ENCODE peak calls at places on chromosomes 4 and X, in six cellular contexts. One of them, this sample, is unnamed.

GRCh38 chr4:25767877-25768475 is 94.8 kb downstream of the SEL1L3 start:
- DNase-seq in NB4: peak; percentile 77
- DNase-seq in ascending aorta: no peak
- DNase-seq in epithelial cell of esophagus: peak; percentile 75
- DNase-seq in astrocyte of the cerebellum: peak; percentile 61
- DNase-seq in epithelial cell of proximal tubule: no peak
- DNase-seq in this sample: no peak

GRCh38 chr4:151665442-151666127 is 95.2 kb downstream of the GATB start:
- DNase-seq in NB4: no peak
- DNase-seq in ascending aorta: no peak
- DNase-seq in epithelial cell of esophagus: no peak
- DNase-seq in astrocyte of the cerebellum: no peak
- DNase-seq in epithelial cell of proximal tubule: no peak
- DNase-seq in this sample: no peak

GRCh38 chrX:77572322-77572721 is 125.1 kb downstream of the FGF16 start:
- DNase-seq in NB4: no peak
- DNase-seq in ascending aorta: no peak
- DNase-seq in epithelial cell of esophagus: peak; percentile 32
- DNase-seq in astrocyte of the cerebellum: no peak
- DNase-seq in epithelial cell of proximal tubule: no peak
- DNase-seq in this sample: no peak

GRCh38 chr4:57442834-57443291 is 332.7 kb upstream of the IGFBP7 start:
- DNase-seq in NB4: peak; percentile 53
- DNase-seq in ascending aorta: no peak
- DNase-seq in epithelial cell of esophagus: peak; percentile 64
- DNase-seq in astrocyte of the cerebellum: peak; percentile 26
- DNase-seq in epithelial cell of proximal tubule: no peak
- DNase-seq in this sample: no peak

GRCh38 chr4:69070590-69070989 is 25.7 kb upstream of the UGT2B7 start:
- DNase-seq in NB4: no peak
- DNase-seq in ascending aorta: no peak
- DNase-seq in epithelial cell of esophagus: no peak
- DNase-seq in astrocyte of the cerebellum: no peak
- DNase-seq in epithelial cell of proximal tubule: no peak
- DNase-seq in this sample: no peak

GRCh38 chrX:1767026-1767425 is 152.2 kb downstream of the ASMT start:
- DNase-seq in NB4: no peak
- DNase-seq in ascending aorta: no peak
- DNase-seq in epithelial cell of esophagus: no peak
- DNase-seq in astrocyte of the cerebellum: no peak
- DNase-seq in epithelial cell of proximal tubule: no peak
- DNase-seq in this sample: no peak

GRCh38 chr4:98261291-98262271 is at the start of gene RAP1GDS1:
- DNase-seq in NB4: peak; percentile 56
- DNase-seq in ascending aorta: peak; percentile 72
- DNase-seq in epithelial cell of esophagus: peak; percentile 80
- DNase-seq in astrocyte of the cerebellum: peak; percentile 29
- DNase-seq in epithelial cell of proximal tubule: no peak
- DNase-seq in this sample: no peak

GRCh38 chr4:2685541-2685940 is 70.6 kb downstream of the TNIP2 start:
- DNase-seq in NB4: no peak
- DNase-seq in ascending aorta: no peak
- DNase-seq in epithelial cell of esophagus: peak; percentile 49
- DNase-seq in astrocyte of the cerebellum: no peak
- DNase-seq in epithelial cell of proximal tubule: no peak
- DNase-seq in this sample: no peak

GRCh38 chrX:15158736-15159406 is 111.0 kb downstream of the ASB9 start:
- DNase-seq in NB4: no peak
- DNase-seq in ascending aorta: no peak
- DNase-seq in epithelial cell of esophagus: peak; percentile 72
- DNase-seq in astrocyte of the cerebellum: no peak
- DNase-seq in epithelial cell of proximal tubule: no peak
- DNase-seq in this sample: no peak

GRCh38 chr4:36206012-36206411 is 38.3 kb downstream of the ARAP2 start:
- DNase-seq in NB4: no peak
- DNase-seq in ascending aorta: no peak
- DNase-seq in epithelial cell of esophagus: no peak
- DNase-seq in astrocyte of the cerebellum: no peak
- DNase-seq in epithelial cell of proximal tubule: no peak
- DNase-seq in this sample: no peak

GRCh38 chr4:60619531-60620305 is 580.4 kb upstream of the ADGRL3 start:
- DNase-seq in NB4: no peak
- DNase-seq in ascending aorta: no peak
- DNase-seq in epithelial cell of esophagus: no peak
- DNase-seq in astrocyte of the cerebellum: no peak
- DNase-seq in epithelial cell of proximal tubule: no peak
- DNase-seq in this sample: peak; percentile 11

GRCh38 chr4:42519803-42520417 is 122.6 kb downstream of the SHISA3 start:
- DNase-seq in NB4: peak; percentile 65
- DNase-seq in ascending aorta: peak; percentile 67
- DNase-seq in epithelial cell of esophagus: peak; percentile 57
- DNase-seq in astrocyte of the cerebellum: peak; percentile 34
- DNase-seq in epithelial cell of proximal tubule: no peak
- DNase-seq in this sample: no peak

GRCh38 chr4:86991998-86992397 is 57.2 kb downstream of the AFF1 start:
- DNase-seq in NB4: no peak
- DNase-seq in ascending aorta: no peak
- DNase-seq in epithelial cell of esophagus: no peak
- DNase-seq in astrocyte of the cerebellum: no peak
- DNase-seq in epithelial cell of proximal tubule: no peak
- DNase-seq in this sample: no peak

GRCh38 chrX:96705905-96706304 is 21.3 kb downstream of the DIAPH2 start:
- DNase-seq in NB4: no peak
- DNase-seq in ascending aorta: no peak
- DNase-seq in epithelial cell of esophagus: no peak
- DNase-seq in astrocyte of the cerebellum: no peak
- DNase-seq in epithelial cell of proximal tubule: no peak
- DNase-seq in this sample: no peak

GRCh38 chr4:144575181-144575580 is 70.8 kb upstream of the HHIP start:
- DNase-seq in NB4: peak; percentile 8
- DNase-seq in ascending aorta: no peak
- DNase-seq in epithelial cell of esophagus: no peak
- DNase-seq in astrocyte of the cerebellum: no peak
- DNase-seq in epithelial cell of proximal tubule: no peak
- DNase-seq in this sample: no peak

DNA sequence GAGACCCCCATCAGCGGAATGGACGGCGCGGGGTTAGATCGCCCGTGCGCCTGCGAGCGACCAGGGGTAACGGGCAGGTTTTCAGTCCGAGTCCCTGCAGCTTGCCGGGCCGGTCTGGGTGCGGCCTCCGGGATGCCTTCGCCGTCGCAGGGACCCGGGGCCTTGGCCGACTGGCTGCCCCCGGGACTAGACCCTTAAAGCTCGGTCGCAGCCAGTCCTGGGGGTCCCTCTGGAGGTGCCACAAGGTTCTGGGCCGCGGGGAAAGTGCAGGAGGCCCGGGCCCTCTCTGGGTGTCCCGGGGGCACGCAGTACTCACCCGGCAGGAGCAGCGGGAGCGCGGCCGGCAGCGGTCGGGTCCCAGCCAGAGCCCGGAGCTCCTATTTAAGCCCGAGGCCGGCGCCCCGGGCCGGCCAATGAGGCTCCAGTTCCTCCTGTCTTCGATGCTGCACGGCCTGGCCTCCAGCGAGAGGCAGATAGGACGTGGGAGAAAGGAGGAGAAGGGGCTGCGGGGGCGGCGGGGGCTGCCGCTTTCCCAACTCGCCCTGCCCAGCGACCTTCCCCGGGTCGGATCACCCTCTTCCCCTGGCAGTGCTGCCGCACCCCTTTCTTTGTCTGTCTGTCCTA is at the start of gene SPON2:
- DNase-seq in NB4: no peak
- DNase-seq in ascending aorta: no peak
- DNase-seq in epithelial cell of esophagus: peak; percentile 16
- DNase-seq in astrocyte of the cerebellum: no peak
- DNase-seq in epithelial cell of proximal tubule: no peak
- DNase-seq in this sample: no peak
- H3K4me3 ChIP-seq in NB4: no peak within 1 kb of the TSS
- H3K4me3 ChIP-seq in ascending aorta: peak within 1 kb of the TSS; percentile 55
- H3K4me3 ChIP-seq in epithelial cell of esophagus: peak within 1 kb of the TSS; percentile 15
- H3K4me3 ChIP-seq in astrocyte of the cerebellum: peak within 1 kb of the TSS; percentile 16
- H3K4me3 ChIP-seq in epithelial cell of proximal tubule: peak within 1 kb of the TSS; percentile 76
- H3K4me3 ChIP-seq in this sample: peak within 1 kb of the TSS; percentile 26

GRCh38 chrX:40544343-40545250 is 36.2 kb upstream of the ATP6AP2 start:
- DNase-seq in NB4: no peak
- DNase-seq in ascending aorta: no peak
- DNase-seq in epithelial cell of esophagus: peak; percentile 13
- DNase-seq in astrocyte of the cerebellum: no peak
- DNase-seq in epithelial cell of proximal tubule: no peak
- DNase-seq in this sample: no peak

GRCh38 chrX:40542972-40543371 is 37.8 kb upstream of the ATP6AP2 start:
- DNase-seq in NB4: no peak
- DNase-seq in ascending aorta: no peak
- DNase-seq in epithelial cell of esophagus: no peak
- DNase-seq in astrocyte of the cerebellum: no peak
- DNase-seq in epithelial cell of proximal tubule: no peak
- DNase-seq in this sample: no peak

GRCh38 chrX:40543661-40544328 is 37.0 kb upstream of the ATP6AP2 start:
- DNase-seq in NB4: peak; percentile 58
- DNase-seq in ascending aorta: no peak
- DNase-seq in epithelial cell of esophagus: peak; percentile 72
- DNase-seq in astrocyte of the cerebellum: peak; percentile 34
- DNase-seq in epithelial cell of proximal tubule: peak; percentile 51
- DNase-seq in this sample: peak; percentile 11

GRCh38 chrX:40539214-40540142 is 41.3 kb upstream of the ATP6AP2 start:
- DNase-seq in NB4: peak; percentile 96
- DNase-seq in ascending aorta: peak; percentile 72
- DNase-seq in epithelial cell of esophagus: peak; percentile 72
- DNase-seq in astrocyte of the cerebellum: no peak
- DNase-seq in epithelial cell of proximal tubule: no peak
- DNase-seq in this sample: no peak

DNA sequence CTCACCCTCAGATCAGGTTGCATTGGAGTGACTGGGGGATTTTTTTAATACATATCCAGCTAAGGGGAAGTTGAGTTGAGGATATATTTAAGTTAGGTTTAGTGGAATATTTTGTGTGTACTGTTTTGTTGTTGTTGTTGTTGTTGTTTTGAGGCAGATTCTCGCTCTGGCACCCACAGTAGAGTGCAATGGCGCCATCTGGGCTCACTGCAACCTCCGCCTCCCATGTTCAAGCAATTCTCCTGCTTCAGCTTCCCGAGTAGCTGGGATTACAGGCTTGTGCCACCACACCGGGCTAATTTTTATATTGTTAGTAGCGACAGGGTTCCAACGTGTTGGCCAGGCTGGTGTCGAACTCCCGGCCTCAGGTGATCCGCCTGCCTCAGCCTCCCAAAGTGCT is 38.6 kb upstream of the ATP6AP2 start:
- DNase-seq in NB4: peak; percentile 4
- DNase-seq in ascending aorta: no peak
- DNase-seq in epithelial cell of esophagus: no peak
- DNase-seq in astrocyte of the cerebellum: no peak
- DNase-seq in epithelial cell of proximal tubule: no peak
- DNase-seq in this sample: no peak
- TF ChIP-seq CTCF in NB4: no peak
- TF ChIP-seq CTCF in ascending aorta: no peak
- TF ChIP-seq CTCF in epithelial cell of esophagus: no peak
- TF ChIP-seq CTCF in astrocyte of the cerebellum: no peak
- TF ChIP-seq CTCF in epithelial cell of proximal tubule: no peak
- TF ChIP-seq CTCF in this sample: no peak

GRCh38 chrX:129983575-129984131 is 1.2 kb downstream of the BCORL1 start:
- DNase-seq in NB4: peak; percentile 44
- DNase-seq in ascending aorta: peak; percentile 63
- DNase-seq in epithelial cell of esophagus: no peak
- DNase-seq in astrocyte of the cerebellum: no peak
- DNase-seq in epithelial cell of proximal tubule: no peak
- DNase-seq in this sample: no peak

GRCh38 chrX:129984196-129984962 is 1.9 kb downstream of the BCORL1 start:
- DNase-seq in NB4: peak; percentile 59
- DNase-seq in ascending aorta: peak; percentile 68
- DNase-seq in epithelial cell of esophagus: no peak
- DNase-seq in astrocyte of the cerebellum: no peak
- DNase-seq in epithelial cell of proximal tubule: no peak
- DNase-seq in this sample: no peak

GRCh38 chrX:129981207-129981553 is 1.3 kb upstream of the BCORL1 start:
- DNase-seq in NB4: no peak
- DNase-seq in ascending aorta: no peak
- DNase-seq in epithelial cell of esophagus: no peak
- DNase-seq in astrocyte of the cerebellum: no peak
- DNase-seq in epithelial cell of proximal tubule: no peak
- DNase-seq in this sample: no peak

GRCh38 chrX:129981752-129982299 is 609 bp upstream of the BCORL1 start:
- DNase-seq in NB4: peak; percentile 35
- DNase-seq in ascending aorta: peak; percentile 63
- DNase-seq in epithelial cell of esophagus: no peak
- DNase-seq in astrocyte of the cerebellum: no peak
- DNase-seq in epithelial cell of proximal tubule: no peak
- DNase-seq in this sample: no peak

DNA sequence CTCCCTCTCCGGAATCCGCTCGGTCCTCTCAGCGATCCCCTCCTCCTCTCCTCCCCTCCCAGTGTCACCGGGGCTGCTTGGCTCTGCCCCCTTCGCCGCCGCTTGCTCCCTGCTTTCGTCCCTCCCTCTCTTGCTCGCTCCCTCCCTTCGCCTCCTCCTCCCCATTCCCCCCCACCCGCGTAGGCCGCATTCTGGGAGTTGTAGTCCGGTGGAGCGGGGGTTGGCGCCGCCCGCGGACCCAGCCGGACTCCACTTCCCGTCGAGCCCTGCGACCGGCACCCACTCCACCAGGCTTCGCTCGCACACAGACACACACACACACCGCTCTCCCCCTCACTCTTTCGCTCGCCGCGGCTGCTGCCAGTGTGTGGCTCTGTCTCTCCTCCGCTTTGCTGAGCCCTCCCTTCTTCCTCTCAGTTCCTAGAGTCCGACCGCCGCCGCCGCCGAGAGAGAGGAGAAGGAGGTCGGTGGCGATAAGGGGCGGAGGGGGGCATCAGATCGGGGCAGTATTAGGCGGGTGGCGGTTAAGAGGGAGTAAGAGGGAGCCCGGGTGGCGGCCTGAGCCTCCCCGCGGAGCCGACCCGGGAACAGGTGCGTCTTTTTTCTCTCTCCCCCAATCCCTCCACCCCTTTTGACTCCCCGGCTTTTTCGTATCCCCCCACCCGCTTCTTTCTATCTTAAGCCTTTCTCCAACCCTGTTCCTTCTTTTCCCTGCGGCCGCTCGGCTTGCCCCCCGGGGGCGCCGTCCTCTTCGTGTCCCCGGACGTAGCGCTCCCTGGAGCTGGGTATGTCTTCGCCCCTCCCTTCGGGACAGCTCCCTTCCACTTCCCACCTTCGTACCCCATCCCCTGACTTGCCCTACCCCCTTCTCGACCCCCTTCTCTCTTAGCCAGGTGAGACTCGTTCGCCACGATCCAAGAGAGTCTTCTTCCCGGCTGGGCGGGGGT is at the start of gene BCORL1:
- DNase-seq in NB4: peak; percentile 96
- DNase-seq in ascending aorta: peak; percentile 94
- DNase-seq in epithelial cell of esophagus: peak; percentile 91
- DNase-seq in astrocyte of the cerebellum: peak; percentile 80
- DNase-seq in epithelial cell of proximal tubule: peak; percentile 32
- DNase-seq in this sample: peak; percentile 71
- H3K4me3 ChIP-seq in NB4: peak within 1 kb of the TSS; percentile 59
- H3K4me3 ChIP-seq in ascending aorta: peak within 1 kb of the TSS; percentile 58
- H3K4me3 ChIP-seq in epithelial cell of esophagus: no peak within 1 kb of the TSS
- H3K4me3 ChIP-seq in astrocyte of the cerebellum: no peak within 1 kb of the TSS
- H3K4me3 ChIP-seq in epithelial cell of proximal tubule: peak within 1 kb of the TSS; percentile 65
- H3K4me3 ChIP-seq in this sample: no peak within 1 kb of the TSS

DNA sequence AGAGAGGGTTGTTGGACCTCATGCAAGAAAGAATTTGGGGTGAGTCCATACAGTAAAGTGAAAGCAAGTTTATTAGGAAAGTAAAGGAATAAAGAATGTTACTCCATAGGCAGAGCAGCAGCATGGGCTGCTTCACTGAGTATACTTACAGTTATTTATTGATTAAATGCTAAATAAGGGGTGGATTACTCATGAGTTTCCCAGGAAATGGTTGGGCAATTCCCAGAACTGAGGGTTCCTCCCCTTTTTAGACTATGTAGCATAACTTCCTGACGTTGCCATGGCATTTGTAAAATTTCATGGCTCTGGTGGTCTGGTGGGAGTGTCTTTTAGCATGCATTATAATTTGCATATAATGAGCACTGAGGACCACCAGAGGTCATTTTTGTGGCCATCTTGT is 16.7 kb downstream of the PPP4R3C start:
- DNase-seq in NB4: no peak
- DNase-seq in ascending aorta: no peak
- DNase-seq in epithelial cell of esophagus: no peak
- DNase-seq in astrocyte of the cerebellum: no peak
- DNase-seq in epithelial cell of proximal tubule: no peak
- DNase-seq in this sample: no peak
- TF ChIP-seq CTCF in NB4: no peak
- TF ChIP-seq CTCF in ascending aorta: no peak
- TF ChIP-seq CTCF in epithelial cell of esophagus: no peak
- TF ChIP-seq CTCF in astrocyte of the cerebellum: no peak
- TF ChIP-seq CTCF in epithelial cell of proximal tubule: no peak
- TF ChIP-seq CTCF in this sample: no peak

This sample was measured in retinal pigment epithelial cell.